ENCODE peak calls at places on chromosomes 13 and 19, in six cellular contexts. M, O, I, R, X and E are unnamed samples.

GRCh38 chr13:111846396-111847174 is 220.4 kb upstream of the SOX1 start:
- DNase-seq in M (no peak), O (no peak), I (no peak), R (no peak), X (no peak), E (no peak)

GRCh38 chr13:26926371-26926770 is 165.8 kb upstream of the GPR12 start:
- DNase-seq in M (no peak), O (no peak), I (no peak), R (no peak), X (no peak), E (no peak)

GRCh38 chr13:49683489-49683888 is 7.8 kb downstream of the EBPL start:
- DNase-seq in M (no peak), O (no peak), I (no peak), R (no peak), X (no peak), E (no peak)

GRCh38 chr19:17775245-17775927 is 19.6 kb upstream of the B3GNT3 start:
- DNase-seq in M (peak), O (no peak), I (peak), R (peak), X (no peak), E (peak)

GRCh38 chr19:51356159-51356801 is 9.9 kb downstream of the ETFB start:
- DNase-seq in M (no peak), O (no peak), I (no peak), R (no peak), X (no peak), E (no peak)

GRCh38 chr13:98853791-98854191 is 101.3 kb upstream of the SLC15A1 start:
- DNase-seq in M (no peak), O (no peak), I (no peak), R (peak), X (no peak), E (no peak)

GRCh38 chr19:29810504-29810871 is 1.3 kb upstream of the CCNE1 start:
- DNase-seq in M (no peak), O (peak), I (no peak), R (no peak), X (no peak), E (no peak)

GRCh38 chr19:15649526-15649925 is 8.8 kb downstream of the CYP4F3 start:
- DNase-seq in M (no peak), O (no peak), I (no peak), R (no peak), X (no peak), E (no peak)

GRCh38 chr19:54164369-54165068 is 5.0 kb upstream of the LENG1 start:
- DNase-seq in M (peak), O (peak), I (peak), R (peak), X (no peak), E (peak)

GRCh38 chr19:38657633-38658222 is 10.3 kb downstream of the ACTN4 start:
- DNase-seq in M (no peak), O (peak), I (no peak), R (no peak), X (no peak), E (no peak)

GRCh38 chr19:54457773-54458647 is 5.6 kb downstream of the LENG9 start:
- DNase-seq in M (no peak), O (no peak), I (no peak), R (no peak), X (no peak), E (no peak)

DNA sequence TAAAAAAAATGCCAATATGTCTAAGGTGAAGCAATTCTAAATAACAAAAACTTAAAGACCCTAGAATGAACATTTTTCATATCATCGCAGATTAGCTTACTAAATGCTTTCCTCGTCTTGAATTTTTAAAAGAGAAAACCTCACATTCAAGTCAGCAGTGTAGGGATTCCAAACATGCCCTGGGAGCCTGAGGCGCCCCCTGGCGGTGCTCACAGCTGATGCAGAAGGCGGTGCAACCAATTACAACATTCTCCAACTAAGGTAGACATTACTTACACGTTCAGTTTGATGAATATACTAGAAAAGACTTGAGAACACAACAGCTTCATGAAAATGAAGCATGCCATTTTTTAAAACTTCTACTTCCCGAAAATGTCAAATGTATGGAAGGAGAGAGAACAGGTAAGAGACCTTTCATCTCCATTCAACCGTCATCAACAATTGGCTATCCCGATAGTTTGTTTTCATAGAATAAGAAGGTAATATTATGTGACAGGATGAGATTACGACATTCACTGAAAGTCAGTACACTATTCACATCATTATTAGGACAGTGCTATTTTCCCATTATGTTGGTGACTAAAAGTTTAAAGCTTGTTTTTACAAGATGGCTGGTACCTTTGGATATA is 304.4 kb downstream of the DCLK1 start:
- DNase-seq in M (no peak), O (no peak), I (no peak), R (no peak), X (no peak), E (no peak)
- TF ChIP-seq CTCF in M (peak), O (no peak), I (peak), R (no peak), X (no peak), E (peak)

GRCh38 chr13:93927431-93927830 is 552.1 kb downstream of the DCT start:
- DNase-seq in M (peak), O (no peak), I (no peak), R (no peak), X (no peak), E (no peak)

GRCh38 chr13:93925976-93926375 is 553.5 kb downstream of the DCT start:
- DNase-seq in M (no peak), O (no peak), I (no peak), R (no peak), X (no peak), E (no peak)

GRCh38 chr13:93922063-93922462 is 557.4 kb downstream of the DCT start:
- DNase-seq in M (no peak), O (no peak), I (no peak), R (no peak), X (no peak), E (no peak)
- TF ChIP-seq CTCF in M (no peak), O (no peak), I (peak), R (no peak), X (no peak), E (no peak)

DNA sequence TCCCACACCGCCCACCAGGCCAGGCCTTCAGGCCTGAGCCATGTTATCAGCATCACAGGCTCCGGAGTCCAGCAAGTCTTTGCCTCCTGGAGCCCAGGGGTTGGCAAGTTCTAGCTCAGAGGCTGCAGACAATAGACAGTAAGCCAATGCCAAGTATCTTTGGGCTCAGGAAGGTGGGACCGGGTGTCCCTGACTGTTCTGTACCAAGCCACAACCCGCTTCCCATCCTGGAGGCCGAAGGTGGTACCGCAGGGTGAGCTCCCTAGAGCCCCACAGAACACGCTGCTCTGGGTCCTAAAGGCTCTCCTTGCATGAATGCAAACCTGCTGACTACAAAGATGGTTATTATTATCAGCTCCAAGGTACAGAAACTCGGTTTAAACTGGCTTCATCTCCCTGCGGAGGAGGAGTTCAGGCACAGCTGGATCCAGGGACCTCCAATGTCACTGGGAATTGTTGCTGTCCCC is 5.5 kb upstream of the FSTL3 start:
- DNase-seq in M (no peak), O (no peak), I (no peak), R (no peak), X (no peak), E (no peak)
- TF ChIP-seq CTCF in M (peak), O (no peak), I (no peak), R (no peak), X (no peak), E (peak)

GRCh38 chr19:45235485-45235884 is 9.7 kb downstream of the EXOC3L2 start:
- DNase-seq in M (no peak), O (no peak), I (no peak), R (no peak), X (no peak), E (no peak)
- TF ChIP-seq CTCF in M (no peak), O (no peak), I (no peak), R (no peak), X (no peak), E (no peak)

GRCh38 chr13:21909331-21909730 is 238.5 kb downstream of the FGF9 start:
- DNase-seq in M (no peak), O (no peak), I (no peak), R (no peak), X (no peak), E (no peak)

GRCh38 chr13:21911916-21912315 is 241.0 kb downstream of the FGF9 start:
- DNase-seq in M (no peak), O (no peak), I (no peak), R (no peak), X (no peak), E (no peak)

GRCh38 chr13:21917046-21918010 is 246.5 kb downstream of the FGF9 start:
- DNase-seq in M (no peak), O (no peak), I (no peak), R (no peak), X (no peak), E (no peak)

GRCh38 chr13:21913010-21913409 is 242.1 kb downstream of the FGF9 start:
- DNase-seq in M (no peak), O (no peak), I (no peak), R (no peak), X (no peak), E (no peak)
- TF ChIP-seq CTCF in M (no peak), O (no peak), I (no peak), R (no peak), X (no peak), E (peak)

GRCh38 chr19:2231621-2232221 is 4.4 kb downstream of the PLEKHJ1 start:
- DNase-seq in M (no peak), O (no peak), I (peak), R (no peak), X (no peak), E (no peak)
- TF ChIP-seq CTCF in M (no peak), O (no peak), I (peak), R (no peak), X (no peak), E (no peak)

GRCh38 chr13:46015374-46015773 is 37.2 kb downstream of the ZC3H13 start:
- DNase-seq in M (no peak), O (no peak), I (no peak), R (no peak), X (no peak), E (no peak)

GRCh38 chr13:46012404-46012803 is 40.1 kb downstream of the ZC3H13 start:
- DNase-seq in M (no peak), O (no peak), I (no peak), R (no peak), X (no peak), E (no peak)

GRCh38 chr13:46008631-46009030 is 43.9 kb downstream of the ZC3H13 start:
- DNase-seq in M (no peak), O (no peak), I (no peak), R (no peak), X (no peak), E (no peak)

GRCh38 chr13:46006688-46007452 is 45.7 kb downstream of the ZC3H13 start:
- DNase-seq in M (no peak), O (no peak), I (no peak), R (no peak), X (no peak), E (no peak)

GRCh38 chr13:46010148-46010547 is 42.4 kb downstream of the ZC3H13 start:
- DNase-seq in M (no peak), O (no peak), I (no peak), R (no peak), X (no peak), E (no peak)
- TF ChIP-seq CTCF in M (peak), O (no peak), I (peak), R (no peak), X (peak), E (peak)

DNA sequence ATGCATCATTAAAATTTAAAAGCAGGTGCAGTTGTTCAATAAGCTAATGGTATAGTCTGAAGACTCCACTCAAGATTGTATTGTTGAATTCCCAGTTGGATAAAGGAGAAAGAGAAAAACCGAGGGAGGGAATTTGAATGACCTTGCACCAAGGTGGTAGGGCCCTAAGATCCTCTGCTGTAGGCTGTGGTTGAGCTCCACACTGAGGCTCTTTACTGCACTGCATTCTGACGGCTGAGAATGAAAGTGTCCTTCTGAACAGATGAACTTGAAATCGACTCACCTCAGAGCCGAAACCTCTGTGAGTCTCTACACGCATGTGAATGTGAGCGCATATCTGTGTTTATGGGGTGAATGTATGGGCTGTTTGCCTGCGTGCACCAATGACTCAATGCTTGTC is 388.9 kb upstream of the DACH1 start:
- DNase-seq in M (peak), O (peak), I (peak), R (no peak), X (no peak), E (peak)
- TF ChIP-seq CTCF in M (no peak), O (peak), I (peak), R (no peak), X (peak), E (peak)

GRCh38 chr19:12933287-12934072 is at the start of gene FARSA:
- DNase-seq in M (peak), O (peak), I (peak), R (peak), X (peak), E (peak)
- TF ChIP-seq CTCF in M (no peak), O (no peak), I (no peak), R (no peak), X (no peak), E (no peak)

DNA sequence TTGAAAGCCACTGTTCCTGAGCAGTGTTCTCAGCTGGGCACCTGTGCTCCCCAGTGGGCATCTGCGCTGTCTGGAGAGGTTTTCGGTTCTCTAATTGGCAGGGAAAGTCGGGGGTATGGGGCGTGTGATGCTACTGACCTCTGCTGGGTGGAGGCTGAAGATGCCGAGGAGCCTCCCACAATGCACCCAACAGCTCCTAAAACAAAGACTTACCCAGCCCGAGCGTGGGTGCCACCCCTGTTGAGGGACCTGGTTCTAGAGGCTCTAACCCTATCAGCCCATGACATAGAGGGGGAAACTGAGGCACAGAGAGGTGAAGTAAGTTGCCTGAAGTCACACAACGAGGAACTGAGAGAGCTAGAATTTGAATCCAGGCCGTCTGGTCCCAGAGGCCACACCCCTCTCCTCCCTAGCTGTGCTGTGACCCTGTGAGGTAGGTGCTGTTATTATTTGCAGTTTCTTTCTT is 2.3 kb downstream of the SPACA4 start:
- DNase-seq in M (peak), O (no peak), I (peak), R (no peak), X (no peak), E (no peak)
- TF ChIP-seq CTCF in M (peak), O (no peak), I (peak), R (no peak), X (peak), E (peak)